ENCODE peak calls at places on chromosomes 16 and 17, in four cellular contexts. Q is right lobe of liver, V is body of pancreas, A is heart left ventricle. W is an unnamed sample.

GRCh38 chr17:80860703-80861359 is 130.8 kb upstream of the CHMP6 start:
- DNase-seq in Q (no peak), V (no peak), A (no peak), W (peak)

GRCh38 chr16:57000271-57001025 is 11.1 kb downstream of the NLRC5 start:
- DNase-seq in Q (peak), V (peak), A (peak), W (peak)

GRCh38 chr17:4796550-4796915 is 569 bp downstream of the PSMB6 start:
- DNase-seq in Q (no peak), V (no peak), A (peak), W (no peak)

GRCh38 chr17:8003594-8004181 is 1.3 kb downstream of the GUCY2D start:
- DNase-seq in Q (peak), V (no peak), A (no peak), W (peak)

GRCh38 chr16:10870137-10870776 is 6.7 kb upstream of the CIITA start:
- DNase-seq in Q (no peak), V (no peak), A (no peak), W (no peak)

GRCh38 chr16:9372934-9373890 is 281.8 kb downstream of the HAPSTR1 start:
- DNase-seq in Q (no peak), V (no peak), A (no peak), W (no peak)

GRCh38 chr16:47493358-47494337 is 32.5 kb downstream of the PHKB start:
- DNase-seq in Q (no peak), V (no peak), A (no peak), W (no peak)

GRCh38 chr16:86490859-86491642 is 19.3 kb upstream of the FOXF1 start:
- DNase-seq in Q (no peak), V (no peak), A (no peak), W (no peak)

GRCh38 chr17:66667491-66668030 is 167.4 kb upstream of the CACNG5 start:
- DNase-seq in Q (no peak), V (no peak), A (no peak), W (no peak)

GRCh38 chr17:50613007-50613406 is 21.7 kb upstream of the ABCC3 start:
- DNase-seq in Q (no peak), V (no peak), A (no peak), W (no peak)

GRCh38 chr17:17693253-17693954 is 12.1 kb downstream of the RAI1 start:
- DNase-seq in Q (peak), V (peak), A (peak), W (peak)

GRCh38 chr17:44137891-44138709 is 3.6 kb upstream of the HROB start:
- DNase-seq in Q (no peak), V (peak), A (peak), W (no peak)

GRCh38 chr17:72529386-72529785 is 408.6 kb downstream of the SOX9 start:
- DNase-seq in Q (no peak), V (no peak), A (no peak), W (no peak)

GRCh38 chr17:57463103-57463885 is 207.0 kb downstream of the MSI2 start:
- DNase-seq in Q (no peak), V (no peak), A (no peak), W (no peak)

GRCh38 chr17:4950075-4950756 is 703 bp upstream of the ENO3 start:
- DNase-seq in Q (peak), V (peak), A (peak), W (peak)

DNA sequence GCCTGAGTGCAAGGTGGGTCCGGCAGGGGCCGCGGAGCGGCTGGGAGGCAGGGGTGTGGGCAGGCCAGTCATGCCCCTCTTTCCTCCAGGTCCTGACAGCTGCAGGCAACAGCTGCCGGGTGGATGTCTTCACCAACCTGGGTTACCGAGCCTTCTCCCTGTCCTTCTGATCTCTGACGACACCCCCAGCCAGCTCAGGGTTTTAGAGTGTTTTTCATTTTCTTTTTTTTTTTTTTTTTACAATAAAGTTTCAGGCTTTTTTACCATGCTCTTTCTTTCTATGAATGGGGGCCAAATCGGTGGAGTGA is 3.6 kb downstream of the THOC6 start:
- DNase-seq in Q (no peak), V (no peak), A (no peak), W (no peak)
- H3K27ac ChIP-seq in Q (no peak), V (peak), A (no peak), W (no peak)

GRCh38 chr17:42536372-42537155 is 523 bp downstream of the NAGLU start:
- DNase-seq in Q (peak), V (peak), A (peak), W (peak)
- TF ChIP-seq POLR2A in Q (peak), V (peak), A (no peak), W (no peak)

GRCh38 chr17:75979705-75980187 is 706 bp downstream of the TEN1 start:
- DNase-seq in Q (no peak), V (no peak), A (no peak), W (no peak)

GRCh38 chr17:75978938-75979704 is at the start of the genes ACOX1 and TEN1:
- DNase-seq in Q (peak), V (peak), A (peak), W (peak)

GRCh38 chr17:75980188-75981018 is 1.4 kb downstream of the TEN1 start:
- DNase-seq in Q (no peak), V (no peak), A (no peak), W (no peak)

GRCh38 chr17:75983501-75984181 is 4.6 kb downstream of the TEN1 start:
- DNase-seq in Q (no peak), V (peak), A (no peak), W (no peak)

GRCh38 chr17:75981019-75981615 is 2.1 kb downstream of the TEN1 start:
- DNase-seq in Q (no peak), V (no peak), A (no peak), W (no peak)
- H3K4me3 ChIP-seq in Q (no peak), V (no peak), A (no peak), W (no peak)

DNA sequence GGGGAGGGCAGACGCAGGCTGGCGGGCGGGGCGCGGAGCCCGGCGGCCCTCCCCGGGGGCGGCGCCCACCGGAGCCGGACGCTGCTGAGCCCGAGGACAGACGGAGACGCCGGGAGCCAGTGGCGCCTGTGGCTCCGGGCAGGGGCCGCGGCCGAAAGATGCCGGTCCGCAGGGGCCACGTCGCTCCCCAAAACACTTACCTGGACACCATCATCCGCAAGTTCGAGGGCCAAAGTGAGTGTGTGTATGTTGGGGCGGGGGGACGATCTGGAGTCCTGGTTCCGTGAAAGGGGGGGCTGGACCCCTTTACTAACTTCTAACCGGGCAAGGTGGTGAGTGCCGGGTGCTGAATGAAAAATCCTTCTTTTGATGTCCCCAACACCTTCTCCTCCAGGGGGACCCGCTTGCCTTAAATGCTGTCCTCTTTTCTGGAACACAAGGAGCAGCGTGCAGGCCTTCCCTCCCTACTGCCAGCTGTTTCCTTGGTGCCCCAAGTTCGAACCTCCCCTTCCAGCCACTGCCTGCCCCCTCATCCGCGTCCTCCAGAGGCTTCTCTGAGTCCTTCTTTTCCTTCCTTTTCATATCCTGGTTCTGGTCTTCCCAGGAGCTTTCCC is at the start of gene KCNH6:
- DNase-seq in Q (no peak), V (no peak), A (no peak), W (no peak)
- H3K27ac ChIP-seq in Q (no peak), V (no peak), A (no peak), W (no peak)

GRCh38 chr17:46193626-46194392 is 580 bp upstream of the KANSL1 start:
- DNase-seq in Q (peak), V (peak), A (peak), W (peak)

GRCh38 chr17:46192484-46193245 is 564 bp downstream of the KANSL1 start:
- DNase-seq in Q (peak), V (peak), A (peak), W (peak)

GRCh38 chr17:46194393-46195216 is 1.4 kb upstream of the KANSL1 start:
- DNase-seq in Q (no peak), V (no peak), A (no peak), W (no peak)

GRCh38 chr17:46192211-46192483 is 1.1 kb downstream of the KANSL1 start:
- DNase-seq in Q (no peak), V (no peak), A (no peak), W (no peak)

DNA sequence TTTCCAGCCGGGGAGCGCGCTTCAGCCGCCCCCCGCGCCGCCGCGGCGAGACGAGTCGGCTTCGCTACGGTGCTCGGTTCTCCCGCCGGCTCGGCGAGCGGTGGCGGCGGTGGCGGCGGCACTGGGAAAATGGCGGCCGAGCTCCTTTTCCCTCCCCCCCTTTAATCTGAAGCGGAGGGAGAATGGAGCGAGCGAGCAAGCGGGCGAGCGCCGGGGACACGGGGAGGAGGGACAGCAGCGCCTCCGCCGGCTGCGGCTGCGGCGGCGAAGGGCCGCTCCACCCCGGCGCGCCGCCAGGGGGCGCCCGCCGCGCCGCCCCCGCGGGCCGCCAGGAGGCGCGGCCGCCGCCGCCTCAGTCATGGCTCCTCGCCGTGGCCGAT is at the start of gene KANSL1:
- DNase-seq in Q (peak), V (peak), A (peak), W (peak)
- TF ChIP-seq POLR2A in Q (no peak), V (no peak), A (peak), W (no peak)

GRCh38 chr17:14308636-14308964 is 7.7 kb downstream of the HS3ST3B1 start:
- DNase-seq in Q (no peak), V (no peak), A (no peak), W (no peak)

GRCh38 chr17:14311186-14311705 is 10.4 kb downstream of the HS3ST3B1 start:
- DNase-seq in Q (no peak), V (no peak), A (no peak), W (no peak)

GRCh38 chr17:14308965-14309879 is 8.3 kb downstream of the HS3ST3B1 start:
- DNase-seq in Q (peak), V (peak), A (peak), W (peak)

GRCh38 chr17:14310584-14310983 is 9.7 kb downstream of the HS3ST3B1 start:
- DNase-seq in Q (no peak), V (no peak), A (no peak), W (no peak)

DNA sequence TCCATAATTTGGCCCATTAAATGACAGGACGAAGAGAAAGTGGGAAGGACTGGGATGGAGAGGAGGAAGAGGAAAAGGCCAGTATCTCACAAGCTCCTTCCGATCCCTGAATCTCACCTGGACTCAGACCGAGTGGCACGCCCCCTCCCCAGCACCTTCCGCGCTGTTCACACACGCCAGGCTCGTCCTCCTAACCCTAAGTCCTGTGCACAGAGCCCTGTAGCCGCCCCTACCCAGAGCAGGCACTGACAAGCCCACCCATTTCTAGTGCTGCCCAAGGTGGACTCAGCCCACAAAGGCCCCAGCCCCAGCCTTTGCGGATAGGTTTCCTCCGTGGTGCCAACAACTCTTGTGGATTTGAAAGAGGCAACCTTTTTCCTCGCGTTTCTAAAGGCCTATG is 9.2 kb downstream of the HS3ST3B1 start:
- DNase-seq in Q (no peak), V (no peak), A (no peak), W (peak)
- H3K4me3 ChIP-seq in Q (peak), V (no peak), A (peak), W (peak)

DNA sequence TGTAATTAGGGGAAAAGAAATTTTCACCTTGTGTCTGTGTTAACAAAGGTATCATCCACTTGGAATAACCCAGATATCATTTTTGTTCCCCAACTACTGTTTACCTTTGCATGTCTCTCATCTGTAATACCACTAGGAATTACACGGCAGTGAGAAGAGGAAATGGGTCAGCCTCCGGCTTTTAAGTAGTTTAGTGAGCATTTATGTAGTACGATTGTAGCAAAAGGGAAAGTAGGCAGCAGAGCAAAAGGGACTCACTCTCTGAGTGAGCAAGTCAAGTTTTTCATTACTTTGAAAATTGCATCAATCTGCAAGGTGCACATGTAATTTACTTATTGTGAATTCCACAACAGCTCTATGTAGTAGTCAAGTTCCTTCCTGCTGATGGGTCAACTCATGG is 11.2 kb downstream of the PHF12 start:
- DNase-seq in Q (no peak), V (no peak), A (no peak), W (no peak)
- H3K27ac ChIP-seq in Q (no peak), V (no peak), A (peak), W (peak)

GRCh38 chr16:67141391-67141790 is 9.4 kb downstream of the B3GNT9 start:
- DNase-seq in Q (no peak), V (no peak), A (no peak), W (peak)

GRCh38 chr16:67144943-67145342 is 5.9 kb downstream of the B3GNT9 start:
- DNase-seq in Q (no peak), V (no peak), A (no peak), W (peak)

GRCh38 chr16:67146523-67147357 is 4.1 kb downstream of the B3GNT9 start:
- DNase-seq in Q (no peak), V (no peak), A (no peak), W (peak)

GRCh38 chr16:67145746-67146145 is 5.1 kb downstream of the B3GNT9 start:
- DNase-seq in Q (no peak), V (no peak), A (no peak), W (peak)

DNA sequence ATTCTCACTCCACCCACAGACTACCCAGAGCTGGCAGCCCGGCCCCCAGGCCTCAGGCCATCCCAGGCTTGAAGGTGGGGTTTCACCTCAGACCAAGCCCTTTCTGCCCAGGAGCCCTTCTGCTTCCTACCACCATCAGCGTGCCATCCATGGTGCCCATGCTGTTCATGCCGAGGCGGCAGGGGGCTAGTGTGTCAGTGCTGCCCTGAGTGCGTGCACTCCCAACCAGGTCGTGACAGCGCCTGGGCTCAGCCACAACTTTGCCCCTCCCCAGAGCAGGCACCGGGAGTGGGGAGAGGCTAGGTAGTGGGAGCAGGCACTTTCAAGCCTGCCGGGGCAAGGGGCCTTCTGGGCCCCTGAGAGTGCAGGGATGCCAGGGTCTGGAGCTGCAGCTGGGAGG is 8.5 kb downstream of the B3GNT9 start:
- DNase-seq in Q (no peak), V (no peak), A (no peak), W (peak)
- TF ChIP-seq POLR2A in Q (no peak), V (no peak), A (no peak), W (no peak)

GRCh38 chr17:49013311-49014205 is 16.4 kb downstream of the IGF2BP1 start:
- DNase-seq in Q (no peak), V (no peak), A (no peak), W (no peak)
- H3K4me3 ChIP-seq in Q (no peak), V (no peak), A (no peak), W (no peak)

W was measured in spleen.